ENCODE peak calls at places on chromosomes 7 and 10, in ten cellular contexts. Z, N, U, A, X, E, B, S, J and L are unnamed samples.

GRCh38 chr10:74929197-74929596 is 102.8 kb downstream of the KAT6B start:
- DNase-seq in Z (no peak), N (no peak), U (no peak), A (no peak), X (no peak), E (peak), B (no peak), S (no peak), J (no peak), L (no peak)

GRCh38 chr7:101377189-101377736 is 14.6 kb downstream of the COL26A1 start:
- DNase-seq in Z (no peak), N (no peak), U (no peak), A (no peak), X (no peak), E (no peak), B (no peak), S (no peak), J (no peak), L (no peak)

GRCh38 chr10:112839928-112840654 is 110.0 kb upstream of the TCF7L2 start:
- DNase-seq in Z (no peak), N (no peak), U (no peak), A (no peak), X (no peak), E (no peak), B (no peak), S (no peak), J (no peak), L (no peak)

GRCh38 chr7:95511716-95512260 is 26.0 kb downstream of the ASB4 start:
- DNase-seq in Z (peak), N (peak), U (peak), A (no peak), X (peak), E (peak), B (peak), S (peak), J (no peak), L (peak)

GRCh38 chr10:31660301-31660700 is 268.3 kb downstream of the ARHGAP12 start:
- DNase-seq in Z (no peak), N (no peak), U (no peak), A (no peak), X (no peak), E (no peak), B (no peak), S (no peak), J (no peak), L (no peak)

GRCh38 chr7:120033114-120033513 is 239.9 kb upstream of the KCND2 start:
- DNase-seq in Z (no peak), N (no peak), U (no peak), A (no peak), X (no peak), E (peak), B (peak), S (no peak), J (no peak), L (no peak)

GRCh38 chr10:50563906-50564305 is 59.9 kb downstream of the SGMS1 start:
- DNase-seq in Z (no peak), N (no peak), U (no peak), A (no peak), X (no peak), E (no peak), B (no peak), S (no peak), J (no peak), L (no peak)

GRCh38 chr7:110307776-110308175 is 783.2 kb upstream of the LRRN3 start:
- DNase-seq in Z (no peak), N (no peak), U (no peak), A (no peak), X (no peak), E (peak), B (no peak), S (no peak), J (no peak), L (no peak)

GRCh38 chr10:10222288-10222945 is 795.3 kb upstream of the CELF2 start:
- DNase-seq in Z (no peak), N (no peak), U (no peak), A (no peak), X (no peak), E (peak), B (no peak), S (no peak), J (no peak), L (no peak)

GRCh38 chr10:6070647-6071046 is 8.5 kb upstream of the IL2RA start:
- DNase-seq in Z (peak), N (no peak), U (no peak), A (no peak), X (peak), E (no peak), B (no peak), S (no peak), J (no peak), L (peak)

GRCh38 chr10:120521880-120522279 is 64.9 kb downstream of the PLPP4 start:
- DNase-seq in Z (no peak), N (no peak), U (no peak), A (no peak), X (no peak), E (no peak), B (no peak), S (no peak), J (no peak), L (no peak)

GRCh38 chr10:79333513-79333912 is 13.8 kb upstream of the PPIF start:
- DNase-seq in Z (no peak), N (no peak), U (no peak), A (no peak), X (no peak), E (peak), B (no peak), S (no peak), J (no peak), L (no peak)

GRCh38 chr7:102883098-102883860 is 29.5 kb upstream of the LRRC17 start:
- DNase-seq in Z (no peak), N (no peak), U (no peak), A (no peak), X (no peak), E (peak), B (no peak), S (no peak), J (no peak), L (no peak)

GRCh38 chr10:34580643-34581042 is 234.5 kb downstream of the PARD3 start:
- DNase-seq in Z (no peak), N (no peak), U (no peak), A (no peak), X (no peak), E (peak), B (no peak), S (no peak), J (no peak), L (no peak)

GRCh38 chr7:28984631-28985030 is 26.5 kb upstream of the TRIL start:
- DNase-seq in Z (no peak), N (peak), U (no peak), A (no peak), X (no peak), E (peak), B (no peak), S (peak), J (no peak), L (no peak)

GRCh38 chr10:86635402-86635801 is 18.9 kb upstream of the OPN4 start:
- DNase-seq in Z (no peak), N (no peak), U (no peak), A (no peak), X (no peak), E (peak), B (no peak), S (no peak), J (no peak), L (no peak)

GRCh38 chr10:89805599-89806013 is 104.2 kb downstream of the KIF20B start:
- DNase-seq in Z (peak), N (no peak), U (no peak), A (no peak), X (peak), E (no peak), B (no peak), S (no peak), J (no peak), L (peak)

GRCh38 chr10:28839600-28840007 is 162.3 kb downstream of the BAMBI start:
- DNase-seq in Z (no peak), N (no peak), U (no peak), A (no peak), X (no peak), E (peak), B (no peak), S (peak), J (no peak), L (no peak)

GRCh38 chr10:5108658-5109416 is 14.6 kb downstream of the AKR1C3 start:
- DNase-seq in Z (no peak), N (no peak), U (no peak), A (no peak), X (no peak), E (no peak), B (no peak), S (no peak), J (no peak), L (no peak)

GRCh38 chr7:95632609-95633008 is 36.3 kb upstream of the PDK4 start:
- DNase-seq in Z (no peak), N (no peak), U (no peak), A (no peak), X (no peak), E (peak), B (no peak), S (no peak), J (no peak), L (no peak)

GRCh38 chr10:125028291-125028867 is 86.5 kb downstream of the ZRANB1 start:
- DNase-seq in Z (no peak), N (no peak), U (no peak), A (no peak), X (no peak), E (peak), B (no peak), S (no peak), J (peak), L (no peak)

GRCh38 chr10:128316925-128317324 is 190.7 kb upstream of the MKI67 start:
- DNase-seq in Z (no peak), N (no peak), U (no peak), A (no peak), X (no peak), E (no peak), B (no peak), S (no peak), J (no peak), L (no peak)

GRCh38 chr10:89306019-89306418 is 4.2 kb downstream of the IFIT2 start:
- DNase-seq in Z (no peak), N (no peak), U (no peak), A (no peak), X (no peak), E (no peak), B (no peak), S (no peak), J (no peak), L (no peak)

GRCh38 chr10:98924526-98924925 is 311.1 kb downstream of the HPSE2 start:
- DNase-seq in Z (no peak), N (no peak), U (no peak), A (no peak), X (no peak), E (no peak), B (no peak), S (no peak), J (no peak), L (no peak)

GRCh38 chr7:143015102-143015501 is 11.8 kb downstream of the OR9A2 start:
- DNase-seq in Z (no peak), N (no peak), U (no peak), A (no peak), X (no peak), E (no peak), B (peak), S (no peak), J (no peak), L (no peak)

GRCh38 chr7:1366801-1367405 is 92.4 kb downstream of the MICALL2 start:
- DNase-seq in Z (no peak), N (no peak), U (no peak), A (no peak), X (no peak), E (no peak), B (peak), S (no peak), J (peak), L (no peak)

GRCh38 chr10:110694263-110694662 is 50.1 kb downstream of the RBM20 start:
- DNase-seq in Z (no peak), N (no peak), U (no peak), A (no peak), X (no peak), E (no peak), B (no peak), S (no peak), J (no peak), L (no peak)

GRCh38 chr7:48183965-48184364 is 12.7 kb downstream of the ABCA13 start:
- DNase-seq in Z (no peak), N (no peak), U (no peak), A (no peak), X (no peak), E (no peak), B (no peak), S (no peak), J (no peak), L (no peak)

GRCh38 chr7:151376218-151376902 is 33.5 kb downstream of the WDR86 start:
- DNase-seq in Z (no peak), N (no peak), U (no peak), A (no peak), X (no peak), E (no peak), B (no peak), S (no peak), J (no peak), L (no peak)

GRCh38 chr7:109354000-109354399 is 784.3 kb downstream of the DNAJB9 start:
- DNase-seq in Z (no peak), N (no peak), U (no peak), A (no peak), X (no peak), E (no peak), B (no peak), S (no peak), J (no peak), L (no peak)

GRCh38 chr10:107767185-107767584 is 602.7 kb upstream of the SORCS1 start:
- DNase-seq in Z (no peak), N (no peak), U (no peak), A (no peak), X (no peak), E (no peak), B (no peak), S (no peak), J (no peak), L (no peak)

GRCh38 chr7:128056901-128057300 is 25.7 kb upstream of the LRRC4 start:
- DNase-seq in Z (no peak), N (no peak), U (no peak), A (no peak), X (no peak), E (peak), B (no peak), S (no peak), J (no peak), L (no peak)

GRCh38 chr7:33039257-33039904 is 23.2 kb downstream of the NT5C3A start:
- DNase-seq in Z (no peak), N (no peak), U (no peak), A (no peak), X (no peak), E (peak), B (peak), S (no peak), J (no peak), L (no peak)

GRCh38 chr7:137626469-137627067 is 220.2 kb downstream of the DGKI start:
- DNase-seq in Z (peak), N (peak), U (peak), A (no peak), X (peak), E (peak), B (peak), S (peak), J (no peak), L (peak)

GRCh38 chr7:151384776-151385625 is 24.8 kb downstream of the WDR86 start:
- DNase-seq in Z (no peak), N (no peak), U (no peak), A (no peak), X (no peak), E (no peak), B (no peak), S (no peak), J (no peak), L (no peak)

GRCh38 chr7:14691597-14692203 is 210.9 kb downstream of the DGKB start:
- DNase-seq in Z (peak), N (no peak), U (peak), A (peak), X (peak), E (peak), B (peak), S (peak), J (peak), L (peak)